ENCODE peak calls at places on chromosomes 13 and 19, in seven cellular contexts. X, O, C, U, I, P and F are unnamed samples.

GRCh38 chr19:10270616-10271394 is at the start of gene ICAM1:
- DNase-seq in X (peak), O (peak), C (no peak), U (peak), I (peak), P (peak), F (peak)

GRCh38 chr19:56765107-56765506 is 75.4 kb downstream of the PEG3 start:
- DNase-seq in X (peak), O (peak), C (no peak), U (peak), I (peak), P (peak), F (no peak)

GRCh38 chr13:25633108-25633507 is 261.3 kb downstream of the ATP8A2 start:
- DNase-seq in X (no peak), O (no peak), C (no peak), U (no peak), I (no peak), P (no peak), F (no peak)

GRCh38 chr13:51628059-51628852 is 44.0 kb downstream of the WDFY2 start:
- DNase-seq in X (no peak), O (no peak), C (no peak), U (no peak), I (no peak), P (no peak), F (no peak)

GRCh38 chr19:53982056-53982455 is 9.4 kb upstream of the CACNG6 start:
- DNase-seq in X (no peak), O (no peak), C (no peak), U (no peak), I (no peak), P (no peak), F (peak)

GRCh38 chr19:27964165-27964564 is 1248.8 kb downstream of the UQCRFS1 start:
- DNase-seq in X (no peak), O (no peak), C (no peak), U (no peak), I (no peak), P (no peak), F (no peak)

GRCh38 chr19:17575871-17576757 is 20.7 kb downstream of the COLGALT1 start:
- DNase-seq in X (no peak), O (no peak), C (no peak), U (no peak), I (no peak), P (no peak), F (no peak)

GRCh38 chr19:8224394-8225145 is 15.4 kb downstream of the CERS4 start:
- DNase-seq in X (no peak), O (no peak), C (peak), U (no peak), I (no peak), P (no peak), F (peak)

GRCh38 chr13:46605824-46606554 is 53.0 kb downstream of the LRCH1 start:
- DNase-seq in X (no peak), O (no peak), C (no peak), U (no peak), I (no peak), P (no peak), F (no peak)

GRCh38 chr13:59651479-59651878 is 512.2 kb downstream of the DIAPH3 start:
- DNase-seq in X (no peak), O (no peak), C (no peak), U (no peak), I (no peak), P (no peak), F (no peak)

GRCh38 chr13:77375554-77375953 is 48.7 kb upstream of the MYCBP2 start:
- DNase-seq in X (no peak), O (no peak), C (no peak), U (no peak), I (no peak), P (no peak), F (no peak)

GRCh38 chr13:44816701-44817684 is 172.3 kb downstream of the NUFIP1 start:
- DNase-seq in X (no peak), O (no peak), C (peak), U (no peak), I (no peak), P (no peak), F (no peak)

GRCh38 chr19:55086730-55087541 is 11.3 kb downstream of the EPS8L1 start:
- DNase-seq in X (peak), O (peak), C (no peak), U (peak), I (peak), P (peak), F (peak)

GRCh38 chr13:101331731-101332130 is 84.6 kb downstream of the NALCN start:
- DNase-seq in X (no peak), O (no peak), C (no peak), U (no peak), I (no peak), P (no peak), F (no peak)

GRCh38 chr19:8000298-8001038 is 5.0 kb downstream of the ELAVL1 start:
- DNase-seq in X (no peak), O (no peak), C (no peak), U (no peak), I (peak), P (no peak), F (no peak)

GRCh38 chr19:48685583-48685982 is 10.2 kb upstream of the FUT2 start:
- DNase-seq in X (no peak), O (no peak), C (no peak), U (no peak), I (no peak), P (no peak), F (peak)

GRCh38 chr13:24203726-24204295 is 43.3 kb downstream of the SPATA13 start:
- DNase-seq in X (no peak), O (no peak), C (no peak), U (no peak), I (no peak), P (no peak), F (no peak)

GRCh38 chr13:39571502-39572092 is 31.4 kb downstream of the LHFPL6 start:
- DNase-seq in X (no peak), O (no peak), C (no peak), U (no peak), I (no peak), P (peak), F (no peak)

GRCh38 chr19:55667958-55668357 is 7.1 kb upstream of the EPN1 start:
- DNase-seq in X (no peak), O (peak), C (no peak), U (no peak), I (no peak), P (peak), F (no peak)

GRCh38 chr13:26538363-26539317 is 18.8 kb upstream of the WASF3 start:
- DNase-seq in X (no peak), O (no peak), C (no peak), U (no peak), I (peak), P (no peak), F (no peak)

GRCh38 chr13:20772401-20773131 is 1.2 kb downstream of the EEF1AKMT1 start:
- DNase-seq in X (no peak), O (no peak), C (no peak), U (no peak), I (no peak), P (no peak), F (no peak)

GRCh38 chr13:51814825-51815650 is 11.1 kb upstream of the DHRS12 start:
- DNase-seq in X (peak), O (peak), C (no peak), U (peak), I (peak), P (peak), F (peak)

GRCh38 chr13:30253830-30254229 is 53.5 kb downstream of the KATNAL1 start:
- DNase-seq in X (no peak), O (no peak), C (no peak), U (no peak), I (no peak), P (no peak), F (no peak)

GRCh38 chr13:78609464-78610205 is 6.3 kb upstream of the POU4F1 start:
- DNase-seq in X (no peak), O (no peak), C (no peak), U (no peak), I (peak), P (peak), F (peak)

GRCh38 chr13:64130170-64130569 is 2714.5 kb upstream of the PCDH20 start:
- DNase-seq in X (no peak), O (no peak), C (no peak), U (no peak), I (no peak), P (no peak), F (no peak)

GRCh38 chr19:40219721-40220276 is 1.6 kb upstream of the TTC9B start:
- DNase-seq in X (no peak), O (no peak), C (no peak), U (no peak), I (no peak), P (peak), F (no peak)

GRCh38 chr19:19458110-19458816 is 52.8 kb downstream of the GATAD2A start:
- DNase-seq in X (peak), O (no peak), C (no peak), U (no peak), I (no peak), P (no peak), F (no peak)
- H3K4me3 ChIP-seq in X (no peak), O (no peak), C (no peak), U (no peak), I (no peak), P (no peak), F (no peak)

DNA sequence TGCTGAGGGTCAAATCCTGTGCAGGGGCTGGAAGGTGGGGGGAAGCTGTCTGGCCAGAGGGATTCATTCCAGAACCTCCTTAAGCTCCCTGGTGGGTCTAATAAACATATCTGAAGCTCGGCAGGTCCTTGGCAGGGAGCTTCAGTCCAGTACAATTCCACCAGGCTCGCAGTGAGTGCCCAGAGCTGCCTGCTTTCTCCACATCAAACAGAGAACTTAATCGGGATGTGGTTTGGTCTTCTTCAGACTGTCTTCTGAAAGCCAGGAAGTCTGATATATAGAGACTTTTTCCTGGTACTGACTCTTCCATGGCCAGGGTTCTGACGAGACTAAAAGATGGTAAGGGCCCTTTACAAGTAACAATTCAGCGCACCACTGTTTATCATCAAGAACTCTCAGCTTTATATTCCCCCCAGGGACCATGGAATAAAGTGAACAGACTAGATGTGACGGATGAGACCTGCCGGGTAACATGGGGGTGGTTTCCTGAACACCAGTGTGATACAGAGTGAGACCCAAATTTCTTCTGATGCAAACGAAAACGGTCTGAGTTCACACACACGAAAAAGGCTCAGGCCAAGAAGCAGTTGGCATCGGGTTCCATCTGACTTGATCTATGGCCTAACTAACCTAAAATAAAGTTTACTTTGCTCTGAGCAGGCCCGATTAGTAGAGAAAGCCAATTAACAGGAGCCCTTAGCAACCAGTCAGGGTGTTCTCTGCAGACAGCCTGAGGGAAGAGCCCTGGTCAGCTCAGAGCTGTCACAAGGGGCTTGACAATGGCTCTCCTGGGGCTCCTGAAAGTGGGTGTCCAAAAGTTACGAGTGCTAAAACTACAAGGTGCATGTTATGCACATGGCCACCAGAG is 29.0 kb downstream of the RANBP3 start:
- DNase-seq in X (no peak), O (no peak), C (no peak), U (no peak), I (no peak), P (no peak), F (no peak)
- H3K4me3 ChIP-seq in X (no peak), O (no peak), C (no peak), U (no peak), I (no peak), P (no peak), F (no peak)

GRCh38 chr19:19061491-19061890 is 2.3 kb upstream of the SLC25A42 start:
- DNase-seq in X (peak), O (peak), C (no peak), U (peak), I (no peak), P (peak), F (no peak)

GRCh38 chr19:19064098-19064722 is 416 bp downstream of the SLC25A42 start:
- DNase-seq in X (no peak), O (no peak), C (no peak), U (no peak), I (no peak), P (no peak), F (peak)

GRCh38 chr19:19063183-19064097 is at the start of gene SLC25A42:
- DNase-seq in X (peak), O (peak), C (peak), U (peak), I (peak), P (peak), F (peak)

GRCh38 chr19:19064811-19065745 is 1.3 kb downstream of the SLC25A42 start:
- DNase-seq in X (peak), O (no peak), C (no peak), U (no peak), I (no peak), P (no peak), F (peak)

GRCh38 chr19:19062454-19063182 is 1.2 kb upstream of the SLC25A42 start:
- DNase-seq in X (no peak), O (no peak), C (no peak), U (no peak), I (no peak), P (peak), F (peak)
- H3K4me3 ChIP-seq in X (no peak), O (peak), C (peak), U (peak), I (peak), P (no peak), F (peak)

GRCh38 chr19:14113762-14114414 is 3.7 kb downstream of the PRKACA start:
- DNase-seq in X (peak), O (no peak), C (no peak), U (peak), I (peak), P (peak), F (peak)
- H3K4me3 ChIP-seq in X (no peak), O (no peak), C (no peak), U (no peak), I (peak), P (no peak), F (no peak)

GRCh38 chr19:11633223-11633622 is 35.9 kb downstream of the ZNF627 start:
- DNase-seq in X (no peak), O (no peak), C (no peak), U (no peak), I (no peak), P (no peak), F (no peak)
- H3K4me3 ChIP-seq in X (no peak), O (no peak), C (no peak), U (no peak), I (no peak), P (no peak), F (no peak)

GRCh38 chr19:2227415-2228156 is 8.5 kb downstream of the PLEKHJ1 start:
- DNase-seq in X (no peak), O (no peak), C (no peak), U (no peak), I (peak), P (peak), F (peak)
- H3K4me3 ChIP-seq in X (no peak), O (no peak), C (no peak), U (no peak), I (no peak), P (no peak), F (no peak)